ENCODE peak calls at places on chromosomes 16 and 17, in five cellular contexts. K, A, N, G and Y are unnamed samples.
A peak's percentile ranks its signal among the peaks of the same experiment; 100 is the strongest.

GRCh38 chr17:38451840-38452529 is 23.7 kb downstream of the ARHGAP23 start:
- DNase-seq in K (no peak), A (peak; percentile 98), N (peak; percentile 80), G (peak; percentile 66), Y (no peak)

GRCh38 chr17:78137392-78138203 is 7.0 kb downstream of the TMC8 start:
- DNase-seq in K (no peak), A (no peak), N (no peak), G (no peak), Y (peak; percentile 37)

GRCh38 chr16:84277244-84277823 is 17.3 kb upstream of the WFDC1 start:
- DNase-seq in K (peak; percentile 80), A (peak; percentile 63), N (peak; percentile 12), G (no peak), Y (peak; percentile 20)

GRCh38 chr16:49281843-49282642 is 405 bp upstream of the CBLN1 start:
- DNase-seq in K (peak; percentile 88), A (peak; percentile 66), N (peak; percentile 5), G (no peak), Y (no peak)

GRCh38 chr17:28346746-28347246 is 10.5 kb downstream of the POLDIP2 start:
- DNase-seq in K (no peak), A (no peak), N (no peak), G (no peak), Y (no peak)

GRCh38 chr16:82769845-82770244 is 143.1 kb downstream of the CDH13 start:
- DNase-seq in K (no peak), A (no peak), N (no peak), G (no peak), Y (no peak)

GRCh38 chr17:45384047-45384799 is 48.4 kb downstream of the ARHGAP27 start:
- DNase-seq in K (no peak), A (peak; percentile 36), N (peak; percentile 81), G (no peak), Y (no peak)

GRCh38 chr17:61749823-61750404 is 113.4 kb downstream of the BRIP1 start:
- DNase-seq in K (no peak), A (no peak), N (no peak), G (no peak), Y (no peak)

GRCh38 chr17:58756246-58757161 is 850 bp downstream of the PPM1E start:
- DNase-seq in K (no peak), A (peak; percentile 4), N (no peak), G (no peak), Y (peak; percentile 8)

GRCh38 chr16:1614226-1615102 is 2.3 kb downstream of the CRAMP1 start:
- DNase-seq in K (no peak), A (peak; percentile 54), N (peak; percentile 0), G (no peak), Y (peak; percentile 23)

GRCh38 chr16:27253526-27253930 is 15.0 kb downstream of the NSMCE1 start:
- DNase-seq in K (no peak), A (peak; percentile 88), N (peak; percentile 75), G (peak; percentile 40), Y (no peak)

GRCh38 chr17:7589204-7589868 is 558 bp downstream of the SOX15 start:
- DNase-seq in K (peak; percentile 94), A (peak; percentile 86), N (peak; percentile 27), G (no peak), Y (peak; percentile 58)

GRCh38 chr17:55577011-55577586 is 65.8 kb upstream of the SMIM36 start:
- DNase-seq in K (peak; percentile 77), A (peak; percentile 79), N (peak; percentile 64), G (no peak), Y (peak; percentile 21)

GRCh38 chr17:80898706-80899105 is 92.9 kb upstream of the CHMP6 start:
- DNase-seq in K (no peak), A (no peak), N (no peak), G (no peak), Y (no peak)

GRCh38 chr16:77551352-77551751 is 116.5 kb upstream of the ADAMTS18 start:
- DNase-seq in K (no peak), A (no peak), N (no peak), G (no peak), Y (no peak)

GRCh38 chr17:19339341-19339815 is 23.1 kb downstream of the B9D1 start:
- DNase-seq in K (no peak), A (no peak), N (no peak), G (no peak), Y (no peak)